ENCODE peak calls at places on chromosomes 7 and 10, in eight cellular contexts. D is kidney; Q is hypothalamus; I is activated T-helper 9 cell treated with anti-CD3 and anti-CD28 coated beads, Interleukin-2, amount 50 U/mL, for 16 hours; P is prostate gland; G is MCF 10A; F is COR-L47; T is SW480. N is an unnamed sample.

GRCh38 chr7:24440851-24441250 is 132.4 kb upstream of the PALS2 start:
- DNase-seq in D (no peak), Q (no peak), I (no peak), P (no peak), G (no peak), F (no peak), T (no peak), N (no peak)

GRCh38 chr7:40810274-40810673 is 675.5 kb downstream of the SUGCT start:
- DNase-seq in D (no peak), Q (no peak), I (no peak), P (no peak), G (no peak), F (no peak), T (no peak), N (no peak)

GRCh38 chr7:87330316-87330715 is 15.1 kb upstream of the CROT start:
- DNase-seq in D (no peak), Q (no peak), I (no peak), P (no peak), G (no peak), F (no peak), T (no peak), N (no peak)

GRCh38 chr10:44066856-44067255 is 318.0 kb downstream of the CXCL12 start:
- DNase-seq in D (no peak), Q (no peak), I (no peak), P (no peak), G (no peak), F (no peak), T (no peak), N (no peak)

GRCh38 chr7:815284-816216 is 16.7 kb upstream of the SUN1 start:
- DNase-seq in D (peak), Q (no peak), I (no peak), P (peak), G (no peak), F (peak), T (peak), N (peak)

GRCh38 chr7:1763033-1763432 is 93.0 kb downstream of the ELFN1 start:
- DNase-seq in D (peak), Q (no peak), I (no peak), P (no peak), G (no peak), F (no peak), T (no peak), N (no peak)

GRCh38 chr10:108204528-108205313 is 1040.2 kb upstream of the SORCS1 start:
- DNase-seq in D (no peak), Q (no peak), I (no peak), P (no peak), G (peak), F (no peak), T (peak), N (peak)

GRCh38 chr7:45092100-45092930 is 3.5 kb upstream of the NACAD start:
- DNase-seq in D (no peak), Q (no peak), I (no peak), P (no peak), G (peak), F (no peak), T (peak), N (no peak)